ENCODE peak calls at places on chromosomes 7 and 10, in seven cellular contexts. W, Q, I, M, F, C and E are unnamed samples.

GRCh38 chr7:116434820-116435341 is 64.7 kb upstream of the CAV2 start:
- DNase-seq in W (no peak), Q (no peak), I (no peak), M (peak; percentile 87), F (no peak), C (no peak), E (no peak)

GRCh38 chr7:99618726-99619125 is 2.0 kb downstream of the ZSCAN25 start:
- DNase-seq in W (no peak), Q (no peak), I (no peak), M (peak; percentile 75), F (no peak), C (no peak), E (no peak)

GRCh38 chr10:92238586-92239098 is 52.2 kb downstream of the CPEB3 start:
- DNase-seq in W (no peak), Q (no peak), I (no peak), M (peak; percentile 43), F (peak; percentile 65), C (no peak), E (no peak)

GRCh38 chr10:57925045-57925444 is 342.6 kb downstream of the IPMK start:
- DNase-seq in W (no peak), Q (no peak), I (no peak), M (no peak), F (no peak), C (no peak), E (no peak)

GRCh38 chr10:60913657-60914056 is 30.3 kb downstream of the RHOBTB1 start:
- DNase-seq in W (no peak), Q (no peak), I (no peak), M (no peak), F (no peak), C (no peak), E (no peak)

GRCh38 chr10:32963102-32963501 is 5.1 kb upstream of the ITGB1 start:
- DNase-seq in W (no peak), Q (no peak), I (no peak), M (peak; percentile 87), F (no peak), C (no peak), E (no peak)

GRCh38 chr7:71239517-71239916 is 107.6 kb downstream of the GALNT17 start:
- DNase-seq in W (no peak), Q (no peak), I (no peak), M (no peak), F (no peak), C (no peak), E (no peak)

GRCh38 chr10:52007091-52007490 is 307.0 kb upstream of the DKK1 start:
- DNase-seq in W (no peak), Q (no peak), I (no peak), M (no peak), F (no peak), C (no peak), E (no peak)

GRCh38 chr7:80499350-80499955 is 12.4 kb downstream of the GNAT3 start:
- DNase-seq in W (no peak), Q (no peak), I (no peak), M (peak; percentile 95), F (peak; percentile 68), C (no peak), E (peak; percentile 13)

GRCh38 chr10:111936143-111936542 is 247.4 kb downstream of the GPAM start:
- DNase-seq in W (no peak), Q (no peak), I (no peak), M (no peak), F (no peak), C (no peak), E (no peak)

GRCh38 chr10:95391570-95392249 is 100.9 kb upstream of the PDLIM1 start:
- DNase-seq in W (peak; percentile 7), Q (no peak), I (no peak), M (peak; percentile 46), F (no peak), C (no peak), E (no peak)

GRCh38 chr7:156781972-156782371 is 111.0 kb downstream of the LMBR1 start:
- DNase-seq in W (no peak), Q (no peak), I (no peak), M (no peak), F (no peak), C (no peak), E (no peak)

GRCh38 chr10:68594405-68594804 is 34.3 kb downstream of the TET1 start:
- DNase-seq in W (no peak), Q (no peak), I (no peak), M (peak; percentile 67), F (no peak), C (no peak), E (no peak)

GRCh38 chr7:18815261-18815840 is 302.1 kb downstream of the TWIST1 start:
- DNase-seq in W (no peak), Q (no peak), I (no peak), M (no peak), F (no peak), C (no peak), E (no peak)

GRCh38 chr10:72802291-72803118 is 91.0 kb upstream of the OIT3 start:
- DNase-seq in W (no peak), Q (no peak), I (no peak), M (peak; percentile 74), F (no peak), C (no peak), E (no peak)

GRCh38 chr10:11414314-11415038 is 197.0 kb downstream of the USP6NL start:
- DNase-seq in W (no peak), Q (no peak), I (no peak), M (no peak), F (no peak), C (no peak), E (no peak)

DNA sequence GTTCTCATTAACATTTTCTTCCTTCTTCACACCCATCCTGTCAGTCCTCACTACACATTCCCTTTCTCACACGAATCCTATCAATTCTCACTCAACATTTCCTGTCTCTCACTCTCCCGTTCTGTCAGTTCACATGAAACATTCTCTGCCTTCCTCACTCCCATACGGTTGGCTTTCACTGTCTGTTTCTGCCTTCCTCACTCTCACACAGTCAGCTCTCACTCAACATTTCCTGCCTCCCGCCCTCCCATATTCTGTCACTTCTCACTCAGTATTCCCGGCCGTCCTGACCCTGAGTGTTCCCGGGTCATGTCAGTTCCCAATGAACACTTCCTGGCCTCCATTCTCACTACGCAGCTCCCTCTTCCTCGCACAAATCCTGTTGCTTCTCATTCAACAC is 61.5 kb downstream of the DYNC2I1 start:
- DNase-seq in W (no peak), Q (no peak), I (no peak), M (no peak), F (no peak), C (no peak), E (no peak)
- H3K36me3 ChIP-seq in W (peaks cover 22% of the 10 kb centered on the region), Q (peaks cover 33% of the 10 kb centered on the region), I (peaks cover 75% of the 10 kb centered on the region), M (peaks cover 47% of the 10 kb centered on the region), F (peaks cover 67% of the 10 kb centered on the region), C (peaks cover 47% of the 10 kb centered on the region), E (peaks cover 15% of the 10 kb centered on the region)

DNA sequence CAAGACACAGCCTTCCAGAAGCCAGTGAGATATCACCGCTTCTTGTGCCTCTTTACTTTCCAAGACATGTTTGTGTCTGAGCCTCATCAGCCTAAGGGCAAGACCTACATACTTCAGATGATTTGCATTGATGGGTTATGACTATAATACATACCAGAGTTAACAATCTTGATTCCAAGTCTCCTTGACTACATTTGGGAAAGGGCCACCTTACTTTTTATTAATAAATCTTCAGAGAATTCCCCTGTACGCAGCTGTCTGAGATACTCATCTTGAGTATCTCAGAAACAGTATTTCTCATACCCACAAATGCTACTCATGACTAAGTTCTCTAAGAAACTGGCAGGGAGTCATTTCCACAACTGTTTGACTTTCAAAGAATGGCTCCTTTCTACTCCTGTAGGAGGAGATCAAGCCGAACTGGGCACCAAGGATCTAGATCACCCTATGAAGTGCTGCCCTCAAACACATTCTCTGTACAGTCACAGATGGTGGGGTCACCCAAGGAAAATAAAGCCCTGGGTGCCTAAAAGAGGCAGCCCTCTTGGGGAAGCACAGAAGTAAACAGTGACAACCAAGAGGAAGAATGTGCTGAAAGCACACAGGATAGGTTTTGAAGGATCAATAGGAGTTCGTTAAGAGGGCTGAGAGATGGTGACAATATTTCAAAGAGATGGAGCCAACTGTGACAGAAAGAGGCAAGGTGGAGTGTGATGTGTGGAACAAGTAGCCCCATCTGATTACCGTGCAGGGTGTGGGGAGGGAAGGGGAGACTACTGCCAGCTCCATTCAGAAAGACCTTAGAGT is 138.9 kb downstream of the JAZF1 start:
- DNase-seq in W (no peak), Q (no peak), I (no peak), M (peak; percentile 90), F (no peak), C (no peak), E (no peak)
- H3K4me1 ChIP-seq in W (no peaks in the 10 kb centered on the region), Q (peaks cover 12% of the 10 kb centered on the region), I (peaks cover 7% of the 10 kb centered on the region), M (peaks cover 18% of the 10 kb centered on the region), F (no peaks in the 10 kb centered on the region), C (peaks cover 7% of the 10 kb centered on the region), E (no peaks in the 10 kb centered on the region)

GRCh38 chr7:149599636-149600206 is 102.1 kb upstream of the ZNF746 start:
- DNase-seq in W (peak; percentile 77), Q (peak; percentile 24), I (no peak), M (no peak), F (no peak), C (no peak), E (no peak)

GRCh38 chr7:149598721-149599308 is 101.2 kb upstream of the ZNF746 start:
- DNase-seq in W (peak; percentile 51), Q (no peak), I (peak; percentile 51), M (peak; percentile 38), F (no peak), C (no peak), E (no peak)

GRCh38 chr7:149595078-149595477 is 97.5 kb upstream of the ZNF746 start:
- DNase-seq in W (no peak), Q (no peak), I (no peak), M (no peak), F (no peak), C (no peak), E (no peak)

DNA sequence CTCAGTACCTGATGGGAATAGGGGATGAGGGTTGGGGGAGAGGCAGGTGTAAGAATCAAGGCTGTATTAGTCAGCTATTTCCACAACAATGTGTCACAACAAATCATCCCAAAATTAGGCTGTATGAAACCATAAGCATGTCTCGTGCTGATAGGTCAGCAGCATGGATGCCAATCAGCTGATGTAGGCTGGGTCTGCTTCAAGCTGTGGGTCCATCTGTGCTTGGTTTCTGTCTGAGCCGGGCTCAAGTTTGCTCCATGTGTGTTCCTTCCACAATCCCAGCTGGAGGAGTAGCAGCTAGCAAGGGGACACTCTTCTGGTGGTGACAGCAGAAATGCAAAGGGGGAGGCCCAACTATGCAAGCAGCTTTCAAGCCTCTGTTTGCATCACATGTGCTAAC is 97.9 kb upstream of the ZNF746 start:
- DNase-seq in W (no peak), Q (no peak), I (no peak), M (no peak), F (no peak), C (no peak), E (no peak)
- H3K36me3 ChIP-seq in W (peaks cover 74% of the 10 kb centered on the region), Q (peaks cover 13% of the 10 kb centered on the region), I (peaks cover 55% of the 10 kb centered on the region), M (peaks cover 35% of the 10 kb centered on the region), F (peaks cover 24% of the 10 kb centered on the region), C (peaks cover 32% of the 10 kb centered on the region), E (peaks cover 3% of the 10 kb centered on the region)

DNA sequence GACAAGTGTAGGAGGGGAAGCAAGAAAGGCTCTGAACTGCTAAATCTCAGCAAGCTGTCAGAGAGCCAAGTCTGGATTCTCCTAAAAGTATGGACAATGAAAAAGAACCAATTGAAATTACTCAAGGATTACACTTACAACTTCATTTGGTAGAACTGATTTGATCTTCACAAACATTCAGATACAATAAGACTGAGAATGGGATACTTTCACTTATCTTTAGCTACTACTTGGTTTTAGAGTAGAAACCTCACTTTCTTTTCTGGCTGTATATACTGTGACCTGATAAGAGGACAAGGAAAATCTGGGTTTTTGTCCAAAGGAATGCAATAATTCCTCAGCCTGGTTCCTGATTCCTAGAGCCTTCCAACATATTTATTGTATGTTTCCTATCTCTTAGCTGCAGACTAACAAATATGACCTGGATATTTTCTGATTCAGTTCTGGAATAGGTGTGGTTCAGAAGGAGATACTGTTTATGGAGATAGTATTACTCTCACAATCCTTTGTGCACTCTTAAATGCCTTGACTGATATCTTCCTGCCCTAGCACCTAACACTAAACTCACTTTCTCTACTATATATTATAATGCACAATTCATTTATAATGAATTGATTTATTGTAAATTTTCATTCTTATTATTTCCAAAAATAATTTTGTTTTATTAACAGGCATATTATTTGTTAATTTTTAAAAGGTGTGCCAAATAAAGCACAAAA is 7.3 kb downstream of the SEMA3A start:
- DNase-seq in W (no peak), Q (no peak), I (no peak), M (no peak), F (no peak), C (no peak), E (no peak)
- H3K4me1 ChIP-seq in W (no peaks in the 10 kb centered on the region), Q (no peaks in the 10 kb centered on the region), I (no peaks in the 10 kb centered on the region), M (peaks cover 9% of the 10 kb centered on the region), F (no peaks in the 10 kb centered on the region), C (no peaks in the 10 kb centered on the region), E (peaks cover 1% of the 10 kb centered on the region)